ENCODE peak calls at places on chromosomes 6 and 20, in ten cellular contexts. B is stimulated activated CD8-positive, alpha-beta memory T cell treated with anti-CD3 and anti-CD28 coated beads, Interleukin-4, amount 100 ng/mL, for 24 hours; G is amygdala; M is iris pigment epithelial cell; X is lung microvascular endothelial cell; R is choroid plexus epithelial cell; V is NCI-H1105 treated with DMSO at 0.1 percent for 48 hours; Z is A673; C is ACHN; K is memory B cell. S is an unnamed sample.
A peak's percentile ranks its signal among the peaks of the same experiment; 100 is the strongest.

GRCh38 chr20:44080646-44081267 is 106.2 kb downstream of the JPH2 start:
- DNase-seq in V (peak; percentile 76), G (peak; percentile 69), C (peak; percentile 58), R (peak; percentile 89), K (peak; percentile 72), B (peak; percentile 61), Z (peak; percentile 84), M (peak; percentile 79), X (peak; percentile 83), S (peak; percentile 53)

GRCh38 chr20:51411867-51412266 is 130.7 kb downstream of the NFATC2 start:
- DNase-seq in X (no peak), G (no peak), M (no peak), V (no peak), B (no peak), K (no peak), R (no peak), C (no peak), Z (peak; percentile 47), S (no peak)

GRCh38 chr6:79630400-79630882 is 688 bp upstream of the SH3BGRL2 start:
- DNase-seq in M (no peak), B (no peak), X (no peak), R (no peak), C (no peak), G (no peak), K (no peak), V (no peak), Z (no peak), S (no peak)

GRCh38 chr6:116229287-116229913 is 24.5 kb downstream of the TSPYL4 start:
- DNase-seq in B (no peak), R (peak; percentile 97), G (peak; percentile 95), Z (peak; percentile 36), K (no peak), M (peak; percentile 95), X (peak; percentile 64), C (no peak), V (peak; percentile 88), S (peak; percentile 95)

GRCh38 chr6:108995296-108995695 is 99.3 kb downstream of the SESN1 start:
- DNase-seq in R (no peak), M (no peak), V (no peak), C (no peak), B (no peak), G (no peak), Z (no peak), X (no peak), K (no peak), S (no peak)

GRCh38 chr6:44635486-44635885 is 248.0 kb downstream of the CDC5L start:
- DNase-seq in V (no peak), M (no peak), X (no peak), K (no peak), Z (no peak), G (no peak), B (no peak), R (no peak), C (no peak), S (no peak)

GRCh38 chr6:16803294-16804006 is 42.2 kb upstream of the ATXN1 start:
- DNase-seq in Z (no peak), C (no peak), G (peak; percentile 83), V (no peak), X (peak; percentile 52), K (no peak), M (peak; percentile 71), R (peak; percentile 95), B (no peak), S (peak; percentile 88)

GRCh38 chr6:143940011-143940597 is 68.0 kb downstream of the PLAGL1 start:
- DNase-seq in B (peak; percentile 15), C (peak; percentile 64), V (peak; percentile 64), G (no peak), X (peak; percentile 42), K (peak; percentile 65), Z (peak; percentile 42), M (peak; percentile 55), R (peak; percentile 72), S (peak; percentile 18)

GRCh38 chr20:8361008-8361652 is 229.1 kb downstream of the PLCB1 start:
- DNase-seq in B (no peak), K (no peak), G (no peak), V (no peak), M (peak; percentile 80), Z (peak; percentile 9), R (peak; percentile 52), X (peak; percentile 16), C (peak; percentile 1), S (peak; percentile 67)

GRCh38 chr6:112562348-112563220 is 215.5 kb downstream of the RFPL4B start:
- DNase-seq in R (peak; percentile 56), M (peak; percentile 67), B (no peak), G (peak; percentile 55), K (no peak), C (no peak), X (no peak), V (no peak), Z (no peak), S (peak; percentile 61)

GRCh38 chr6:129936329-129937165 is 75.4 kb upstream of the TMEM244 start:
- DNase-seq in C (peak; percentile 72), X (peak; percentile 67), B (no peak), M (peak; percentile 61), K (peak; percentile 24), R (peak; percentile 73), V (peak; percentile 60), Z (peak; percentile 90), G (peak; percentile 12), S (peak; percentile 35)

GRCh38 chr6:111823831-111824607 is 49.2 kb downstream of the FYN start:
- DNase-seq in K (no peak), Z (no peak), C (no peak), V (no peak), G (no peak), X (peak; percentile 83), B (no peak), R (peak; percentile 93), M (peak; percentile 93), S (peak; percentile 81)

GRCh38 chr20:10490706-10491105 is 55.6 kb downstream of the SLX4IP start:
- DNase-seq in K (no peak), Z (peak; percentile 65), G (no peak), M (peak; percentile 20), R (peak; percentile 58), X (no peak), V (no peak), C (no peak), B (no peak), S (peak; percentile 22)

GRCh38 chr20:2093200-2093781 is 8.3 kb upstream of the STK35 start:
- DNase-seq in X (peak; percentile 14), V (peak; percentile 41), C (peak; percentile 24), M (peak; percentile 8), K (peak; percentile 31), B (no peak), G (no peak), Z (no peak), R (no peak), S (no peak)

GRCh38 chr6:67875877-67876383 is 759.2 kb upstream of the ADGRB3 start:
- DNase-seq in B (no peak), K (no peak), G (no peak), C (no peak), V (no peak), Z (no peak), M (no peak), X (peak; percentile 4), R (no peak), S (no peak)

GRCh38 chr20:23156170-23156841 is 70.2 kb upstream of the CD93 start:
- DNase-seq in R (peak; percentile 64), K (no peak), M (peak; percentile 68), Z (no peak), G (no peak), C (peak; percentile 71), B (no peak), V (no peak), X (peak; percentile 83), S (peak; percentile 81)

GRCh38 chr20:44011251-44011940 is 96.7 kb downstream of the TOX2 start:
- DNase-seq in X (no peak), M (no peak), C (no peak), R (no peak), B (no peak), Z (peak; percentile 46), K (no peak), V (peak; percentile 29), G (no peak), S (no peak)

GRCh38 chr6:63440594-63440993 is 120.8 kb upstream of the LGSN start:
- DNase-seq in K (no peak), G (no peak), V (no peak), M (no peak), C (no peak), B (no peak), Z (no peak), R (no peak), X (no peak), S (no peak)

GRCh38 chr20:51388227-51388626 is 154.3 kb downstream of the NFATC2 start:
- DNase-seq in Z (no peak), C (peak; percentile 22), X (peak; percentile 66), G (no peak), R (no peak), B (no peak), M (peak; percentile 56), V (no peak), K (no peak), S (peak; percentile 57)

GRCh38 chr20:17617212-17617867 is 47.5 kb downstream of the DSTN start:
- DNase-seq in K (peak; percentile 35), C (peak; percentile 54), G (peak; percentile 54), X (peak; percentile 55), V (peak; percentile 75), M (no peak), B (peak; percentile 33), Z (peak; percentile 57), R (peak; percentile 55), S (no peak)

GRCh38 chr6:113351183-113351834 is 505.8 kb upstream of the MARCKS start:
- DNase-seq in V (no peak), B (no peak), C (no peak), M (peak; percentile 77), R (peak; percentile 80), X (peak; percentile 61), G (no peak), Z (no peak), K (no peak), S (peak; percentile 92)

GRCh38 chr6:15709665-15710269 is 46.9 kb upstream of the DTNBP1 start:
- DNase-seq in V (no peak), Z (no peak), G (no peak), B (no peak), C (no peak), K (no peak), R (no peak), M (no peak), X (no peak), S (no peak)

GRCh38 chr6:32501016-32501415 is 29.1 kb downstream of the HLA-DRB5 start:
- DNase-seq in M (no peak), Z (no peak), G (no peak), R (no peak), C (no peak), V (no peak), B (no peak), X (no peak), K (no peak), S (no peak)

GRCh38 chr20:35226126-35226774 is at the start of gene MMP24:
- DNase-seq in Z (no peak), X (no peak), M (no peak), C (no peak), V (peak; percentile 16), K (no peak), G (no peak), R (no peak), B (no peak), S (no peak)

GRCh38 chr20:37303637-37304036 is 14.2 kb downstream of the MANBAL start:
- DNase-seq in V (peak; percentile 78), Z (no peak), G (no peak), R (no peak), K (no peak), B (no peak), M (no peak), C (no peak), X (no peak), S (no peak)

GRCh38 chr6:134740473-134741192 is 209.3 kb downstream of the ALDH8A1 start:
- DNase-seq in Z (peak; percentile 33), R (peak; percentile 80), C (no peak), K (no peak), B (no peak), M (peak; percentile 83), X (peak; percentile 84), G (no peak), V (no peak), S (peak; percentile 79)

GRCh38 chr20:3130051-3130600 is 29.5 kb downstream of the FASTKD5 start:
- DNase-seq in G (no peak), Z (no peak), R (no peak), C (no peak), M (no peak), X (no peak), K (no peak), B (no peak), V (no peak), S (no peak)

GRCh38 chr20:35904982-35905663 is 49.2 kb downstream of the SCAND1 start:
- DNase-seq in B (no peak), K (no peak), Z (no peak), R (no peak), G (no peak), C (no peak), X (no peak), M (no peak), V (no peak), S (no peak)